ENCODE peak calls at places on chromosomes 4 and X, in seven cellular contexts. Y, I, Z, H, P, O and C are unnamed samples.

GRCh38 chr4:31114821-31115220 is 394.7 kb downstream of the PCDH7 start:
- DNase-seq in Z (no peak), P (no peak), I (no peak), Y (no peak), H (no peak), O (no peak), C (no peak)

GRCh38 chr4:145302725-145303124 is 122.3 kb upstream of the OTUD4 start:
- DNase-seq in I (no peak), Z (no peak), P (no peak), Y (no peak), H (no peak), O (no peak), C (no peak)

GRCh38 chrX:101108293-101108692 is 10.3 kb downstream of the CENPI start:
- DNase-seq in I (no peak), H (no peak), O (no peak), P (no peak), Y (no peak), Z (no peak), C (peak)

GRCh38 chrX:154730271-154730883 is 20.5 kb downstream of the GAB3 start:
- DNase-seq in Z (no peak), H (no peak), O (no peak), P (no peak), Y (no peak), I (peak), C (no peak)

GRCh38 chrX:106905064-106905708 is 2.0 kb upstream of the RIPPLY1 start:
- DNase-seq in Z (no peak), I (no peak), Y (no peak), P (no peak), O (no peak), H (no peak), C (no peak)

GRCh38 chr4:156476359-156476758 is 495.2 kb downstream of the PDGFC start:
- DNase-seq in Z (no peak), P (no peak), I (no peak), Y (no peak), H (no peak), O (no peak), C (peak)

GRCh38 chr4:79893441-79893840 is 179.6 kb downstream of the ANTXR2 start:
- DNase-seq in O (no peak), P (no peak), I (no peak), Y (no peak), Z (no peak), H (no peak), C (no peak)

GRCh38 chr4:165864228-165864627 is 8.8 kb upstream of the TLL1 start:
- DNase-seq in H (no peak), P (no peak), Z (no peak), Y (no peak), I (no peak), O (no peak), C (no peak)

GRCh38 chr4:161320377-161320776 is 843.4 kb downstream of the FSTL5 start:
- DNase-seq in P (peak), Z (no peak), O (peak), Y (no peak), H (no peak), I (no peak), C (no peak)

GRCh38 chr4:17072483-17072882 is 174.0 kb upstream of the LDB2 start:
- DNase-seq in O (no peak), Z (no peak), I (no peak), P (no peak), Y (no peak), H (no peak), C (no peak)

GRCh38 chr4:6674500-6675149 is 19.1 kb upstream of the S100P start:
- DNase-seq in P (no peak), H (peak), Y (no peak), O (peak), Z (no peak), I (no peak), C (no peak)

GRCh38 chr4:7646384-7647061 is 211.8 kb upstream of the PSAPL1 start:
- DNase-seq in Z (no peak), O (no peak), H (no peak), I (peak), Y (no peak), P (no peak), C (no peak)

GRCh38 chr4:164438321-164438720 is 315.6 kb upstream of the SMIM31 start:
- DNase-seq in P (no peak), H (no peak), I (no peak), Z (no peak), O (no peak), Y (no peak), C (no peak)

GRCh38 chr4:53463340-53463739 is 85.9 kb downstream of the FIP1L1 start:
- DNase-seq in H (no peak), I (no peak), Z (no peak), Y (no peak), O (no peak), P (no peak), C (no peak)

GRCh38 chr4:47482326-47482725 is 2.7 kb upstream of the ATP10D start:
- DNase-seq in I (no peak), O (no peak), H (no peak), Y (no peak), P (no peak), Z (no peak), C (no peak)

GRCh38 chr4:87232241-87232640 is 11.8 kb upstream of the KLHL8 start:
- DNase-seq in O (no peak), I (no peak), Y (no peak), H (no peak), P (no peak), Z (no peak), C (no peak)

GRCh38 chr4:20249333-20249732 is 2.4 kb upstream of the SLIT2 start:
- DNase-seq in I (no peak), H (no peak), Z (no peak), Y (no peak), O (no peak), P (no peak), C (no peak)

GRCh38 chr4:69977582-69977981 is 12.1 kb upstream of the CSN2 start:
- DNase-seq in H (no peak), P (no peak), I (no peak), O (no peak), Y (no peak), Z (no peak), C (no peak)

GRCh38 chr4:165720411-165721082 is 152.5 kb upstream of the TLL1 start:
- DNase-seq in I (no peak), P (no peak), Y (no peak), O (no peak), Z (no peak), H (no peak), C (no peak)

GRCh38 chrX:140712413-140713173 is 3.0 kb downstream of the LINC00632 start:
- DNase-seq in P (peak), Y (no peak), Z (no peak), O (no peak), I (peak), H (peak), C (no peak)

GRCh38 chr4:86522349-86522748 is 71.8 kb upstream of the PTPN13 start:
- DNase-seq in Y (no peak), O (no peak), P (no peak), I (no peak), Z (no peak), H (no peak), C (no peak)

GRCh38 chr4:115664285-115664684 is 550.9 kb upstream of the NDST4 start:
- DNase-seq in O (no peak), P (no peak), H (no peak), Y (no peak), I (no peak), Z (no peak), C (no peak)

GRCh38 chr4:182653596-182653995 is 263.6 kb downstream of the DCTD start:
- DNase-seq in H (no peak), Y (no peak), Z (no peak), I (no peak), P (no peak), O (no peak), C (no peak)

GRCh38 chrX:1468250-1468772 is 15.6 kb upstream of the ASMTL start:
- DNase-seq in Y (no peak), H (peak), Z (no peak), O (peak), I (no peak), P (no peak), C (peak)

GRCh38 chr4:11471613-11472012 is 42.9 kb upstream of the HS3ST1 start:
- DNase-seq in O (no peak), I (no peak), Z (peak), H (peak), Y (peak), P (no peak), C (no peak)

GRCh38 chr4:61149278-61149677 is 50.8 kb upstream of the ADGRL3 start:
- DNase-seq in Y (no peak), O (no peak), H (no peak), P (no peak), Z (no peak), I (no peak), C (no peak)

GRCh38 chrX:78357342-78358055 is 30.1 kb upstream of the CYSLTR1 start:
- DNase-seq in I (no peak), P (no peak), H (no peak), O (no peak), Z (no peak), Y (no peak), C (no peak)

GRCh38 chrX:99371976-99372595 is 1038.0 kb downstream of the PCDH19 start:
- DNase-seq in O (no peak), Z (no peak), H (no peak), I (no peak), Y (no peak), P (no peak), C (no peak)

GRCh38 chr4:108774809-108775530 is 12.1 kb upstream of the ETNPPL start:
- DNase-seq in I (peak), Y (no peak), Z (no peak), P (no peak), O (no peak), H (no peak), C (no peak)

GRCh38 chr4:28269426-28269825 is 1408.8 kb downstream of the STIM2 start:
- DNase-seq in I (no peak), Z (no peak), P (no peak), Y (no peak), O (no peak), H (no peak), C (no peak)

GRCh38 chr4:47664051-47664826 is 173.6 kb downstream of the CORIN start:
- DNase-seq in Z (no peak), Y (no peak), O (no peak), I (no peak), P (no peak), H (no peak), C (no peak)

GRCh38 chr4:183261953-183262775 is 57.9 kb downstream of the CLDN22 start:
- DNase-seq in Z (peak), P (peak), O (peak), I (peak), Y (peak), H (peak), C (no peak)

GRCh38 chr4:148095346-148095923 is 346.8 kb downstream of the NR3C2 start:
- DNase-seq in O (no peak), H (no peak), Y (no peak), Z (no peak), I (no peak), P (no peak), C (no peak)

GRCh38 chrX:120774611-120775010 is 101.1 kb downstream of the CT47B1 start:
- DNase-seq in O (no peak), H (no peak), I (no peak), Y (no peak), Z (no peak), P (no peak), C (no peak)

GRCh38 chr4:185730387-185730786 is 81.6 kb downstream of the SORBS2 start:
- DNase-seq in Z (no peak), H (no peak), P (no peak), O (no peak), Y (no peak), I (no peak), C (no peak)

GRCh38 chr4:67725132-67725531 is 24.2 kb upstream of the UBA6 start:
- DNase-seq in O (no peak), Y (no peak), Z (no peak), H (no peak), I (no peak), P (no peak), C (no peak)

GRCh38 chr4:183182873-183183725 is 84.0 kb downstream of the WWC2 start:
- DNase-seq in P (peak), O (no peak), Y (no peak), I (peak), Z (peak), H (no peak), C (peak)

GRCh38 chr4:88158360-88159136 is at the start of gene ABCG2:
- DNase-seq in O (peak), I (peak), Z (peak), H (peak), P (peak), Y (no peak), C (no peak)

GRCh38 chrX:21639775-21640174 is 18.4 kb downstream of the KLHL34 start:
- DNase-seq in Z (no peak), P (no peak), Y (no peak), I (no peak), H (no peak), O (no peak), C (no peak)

DNA sequence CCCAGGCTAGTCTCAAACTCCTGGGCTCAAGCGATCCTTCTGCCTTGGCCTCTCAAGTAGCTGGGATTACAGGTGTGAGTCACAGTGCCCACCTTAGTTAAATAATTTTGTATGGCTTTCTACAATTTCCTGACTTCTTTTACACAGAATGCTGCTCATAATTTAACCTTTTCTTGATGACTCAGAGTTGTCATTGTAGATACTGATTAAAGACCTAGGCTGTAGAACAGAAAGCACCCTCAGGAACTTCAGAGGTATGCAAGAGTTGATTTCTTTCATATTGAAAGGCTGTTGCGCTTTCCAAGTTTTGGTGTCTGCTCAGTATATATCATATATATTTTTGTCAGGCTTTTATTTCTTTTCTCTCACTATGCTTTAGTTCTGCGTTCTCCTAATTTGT is 21.1 kb upstream of the GPR34 start:
- DNase-seq in P (no peak), I (no peak), H (no peak), O (no peak), Y (no peak), Z (no peak), C (no peak)
- TF ChIP-seq CTCF in P (no peak), I (no peak), H (no peak), O (no peak), Y (no peak), Z (no peak), C (no peak)

GRCh38 chr4:174152717-174153466 is 130.6 kb downstream of the FBXO8 start:
- DNase-seq in P (no peak), I (no peak), O (no peak), H (no peak), Z (no peak), Y (no peak), C (no peak)

GRCh38 chr4:174157106-174157607 is 126.3 kb downstream of the FBXO8 start:
- DNase-seq in O (no peak), Y (no peak), I (no peak), H (no peak), P (no peak), Z (no peak), C (no peak)

GRCh38 chr4:174154455-174154854 is 129.0 kb downstream of the FBXO8 start:
- DNase-seq in P (no peak), Y (no peak), I (no peak), O (no peak), H (no peak), Z (no peak), C (no peak)

DNA sequence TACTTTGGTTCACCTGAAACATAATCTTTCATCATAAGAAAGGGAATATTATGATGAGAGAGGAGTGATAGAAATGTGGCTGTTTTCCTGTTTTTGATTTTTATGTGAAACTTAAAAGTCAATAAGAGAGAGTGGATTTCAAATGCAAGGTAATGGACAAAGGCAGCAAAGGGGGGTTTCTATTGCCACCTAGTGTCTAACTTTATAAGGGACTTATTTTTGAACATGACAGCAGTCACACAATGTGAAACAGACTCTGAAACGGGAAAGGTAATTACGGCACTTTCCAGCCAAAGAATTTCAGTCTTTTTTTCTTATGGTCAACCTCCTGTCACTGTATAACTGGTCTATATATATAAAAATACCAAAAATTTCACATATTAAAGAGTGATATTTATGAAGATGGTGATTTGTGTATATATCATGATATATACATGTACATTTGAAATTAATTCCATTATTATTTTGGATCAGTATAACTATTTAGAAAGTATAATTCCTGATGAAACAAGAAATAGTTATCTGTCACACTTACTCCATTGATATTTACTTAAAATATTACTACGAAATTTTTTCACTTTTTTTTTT is 127.1 kb downstream of the FBXO8 start:
- DNase-seq in O (peak), I (no peak), Y (no peak), H (no peak), Z (no peak), P (no peak), C (no peak)
- TF ChIP-seq CTCF in O (peak), I (peak), Y (peak), H (peak), Z (peak), P (peak), C (peak)

DNA sequence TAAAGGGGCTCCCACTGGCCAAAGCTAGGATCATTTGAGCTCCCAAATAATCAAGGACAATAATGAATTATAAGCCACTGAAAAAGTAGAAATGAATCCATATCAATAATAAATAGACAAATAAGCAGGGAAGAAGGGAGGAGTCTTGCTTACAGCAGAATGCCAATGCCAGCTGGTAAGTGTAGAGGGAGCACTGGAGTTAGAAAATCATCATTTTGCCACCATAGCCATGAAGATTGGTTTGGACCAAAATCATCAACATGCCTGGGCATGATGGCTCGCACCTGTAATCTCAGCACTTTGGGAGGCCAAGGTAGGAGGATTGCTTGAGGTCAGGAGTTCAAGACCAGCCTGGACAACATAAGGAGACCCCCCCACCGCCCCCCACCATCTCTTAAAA is 20.4 kb upstream of the SH3KBP1 start:
- DNase-seq in O (no peak), P (no peak), Z (no peak), H (no peak), Y (no peak), I (no peak), C (no peak)
- TF ChIP-seq CTCF in O (no peak), P (no peak), Z (no peak), H (no peak), Y (no peak), I (no peak), C (no peak)

DNA sequence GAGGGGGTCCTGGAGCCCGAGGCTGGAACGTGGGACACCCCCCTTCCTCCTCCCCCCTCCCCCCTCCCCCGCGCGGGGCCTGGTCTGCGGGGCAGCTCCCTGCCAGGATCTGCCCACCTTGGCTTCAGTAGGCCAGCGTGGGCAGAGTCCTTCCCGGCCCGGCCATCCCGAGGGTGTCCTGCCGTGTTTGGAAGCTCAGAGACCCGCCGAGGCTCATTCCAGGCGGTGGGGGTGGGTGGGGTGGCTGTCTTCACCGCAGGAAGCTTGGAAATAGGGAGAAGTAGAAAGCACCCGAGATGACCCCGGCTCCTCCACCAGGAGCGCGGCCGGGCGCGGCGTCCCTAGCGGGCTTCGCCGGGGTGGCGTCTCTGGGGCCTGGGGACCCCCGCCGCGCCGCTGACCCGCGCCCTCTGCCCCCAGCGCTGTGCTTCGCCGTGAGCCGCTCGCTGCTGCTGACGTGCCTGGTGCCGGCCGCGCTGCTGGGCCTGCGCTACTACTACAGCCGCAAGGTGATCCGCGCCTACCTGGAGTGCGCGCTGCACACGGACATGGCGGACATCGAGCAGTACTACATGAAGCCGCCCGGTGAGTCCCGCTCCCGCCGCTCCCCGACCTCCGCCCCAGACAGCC is 1.6 kb downstream of the NAT8L start:
- DNase-seq in Z (no peak), P (peak), I (peak), Y (no peak), H (no peak), O (no peak), C (no peak)
- TF ChIP-seq CTCF in Z (no peak), P (no peak), I (no peak), Y (no peak), H (no peak), O (no peak), C (no peak)

GRCh38 chrX:70033348-70033747 is 16.4 kb downstream of the AWAT2 start:
- DNase-seq in P (peak), H (peak), Y (no peak), Z (no peak), I (peak), O (peak), C (no peak)

GRCh38 chrX:70030242-70030823 is 19.4 kb downstream of the AWAT2 start:
- DNase-seq in H (peak), Y (no peak), Z (no peak), O (peak), P (peak), I (no peak), C (no peak)

GRCh38 chrX:70029790-70030189 is 19.9 kb downstream of the AWAT2 start:
- DNase-seq in P (no peak), O (no peak), Z (no peak), I (no peak), H (no peak), Y (no peak), C (no peak)

GRCh38 chrX:70034646-70035045 is 15.1 kb downstream of the AWAT2 start:
- DNase-seq in O (no peak), H (no peak), Z (no peak), P (no peak), I (no peak), Y (no peak), C (no peak)

GRCh38 chrX:70032797-70033196 is 16.9 kb downstream of the AWAT2 start:
- DNase-seq in P (no peak), O (no peak), H (no peak), I (no peak), Z (no peak), Y (no peak), C (no peak)
- TF ChIP-seq CTCF in P (no peak), O (no peak), H (no peak), I (no peak), Z (no peak), Y (no peak), C (no peak)

GRCh38 chrX:136708348-136708747 is 60.4 kb downstream of the CD40LG start:
- DNase-seq in Y (no peak), I (no peak), H (no peak), P (no peak), Z (no peak), O (no peak), C (no peak)
- TF ChIP-seq CTCF in Y (no peak), I (peak), H (peak), P (peak), Z (peak), O (peak), C (peak)

DNA sequence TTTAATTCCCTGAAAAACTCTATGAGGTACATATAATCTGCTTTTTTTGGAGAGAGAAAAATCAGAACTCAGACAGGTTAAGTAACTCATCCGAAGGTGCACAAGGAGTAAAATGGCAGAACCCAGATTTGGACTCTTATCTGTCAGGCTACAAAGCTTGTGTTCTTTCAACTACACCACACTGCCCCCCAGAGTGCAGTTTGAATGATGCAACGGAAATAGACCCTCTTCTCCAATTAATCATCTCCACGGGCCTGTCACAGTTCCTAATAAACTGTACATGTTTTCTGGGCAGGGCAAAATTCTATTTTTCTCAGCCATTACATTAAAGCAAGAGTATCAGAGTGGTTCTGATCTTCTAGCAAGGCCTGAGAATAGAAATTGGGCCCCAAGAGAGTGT is 35.3 kb upstream of the DCX start:
- DNase-seq in P (peak), Z (no peak), I (no peak), H (no peak), O (peak), Y (no peak), C (no peak)
- TF ChIP-seq CTCF in P (peak), Z (no peak), I (peak), H (no peak), O (peak), Y (no peak), C (no peak)